ENCODE peak calls at places on chromosome 21, in nine cellular contexts. M is fibroblast of lung, N is WTC11, E is natural killer cell, R is neural progenitor cell, H is mesothelial cell of epicardium, P is fibroblast of mammary gland, S is left ventricle myocardium inferior, F is lung. O is an unnamed sample.

GRCh38 chr21:35381743-35382310 is 332.7 kb upstream of the RUNX1 start:
- DNase-seq in M (no peak), E (no peak), H (no peak), F (no peak), S (no peak), N (no peak), R (no peak), P (no peak), O (no peak)

GRCh38 chr21:29261555-29262540 is 36.9 kb upstream of the BACH1 start:
- DNase-seq in M (no peak), N (no peak), H (no peak), P (no peak), F (no peak), E (no peak), S (no peak), R (no peak), O (no peak)

GRCh38 chr21:26732442-26733221 is 112.6 kb downstream of the ADAMTS1 start:
- DNase-seq in P (peak), H (no peak), M (peak), F (peak), N (peak), R (peak), S (no peak), E (no peak), O (no peak)

GRCh38 chr21:25360593-25360992 is 246.7 kb downstream of the MRPL39 start:
- DNase-seq in N (no peak), R (no peak), M (no peak), P (peak), F (no peak), H (no peak), E (no peak), S (no peak), O (no peak)

GRCh38 chr21:37459575-37459974 is 93.0 kb downstream of the DYRK1A start:
- DNase-seq in P (peak), M (peak), F (no peak), E (no peak), H (no peak), S (no peak), R (no peak), N (no peak), O (no peak)

GRCh38 chr21:29258626-29259335 is 39.9 kb upstream of the BACH1 start:
- DNase-seq in S (no peak), H (no peak), F (no peak), R (no peak), N (no peak), P (peak), M (peak), E (no peak), O (no peak)

GRCh38 chr21:42233067-42233981 is 14.4 kb downstream of the ABCG1 start:
- DNase-seq in S (peak), R (no peak), F (peak), N (peak), H (no peak), P (peak), E (peak), M (peak), O (no peak)

GRCh38 chr21:35303085-35303484 is 254.0 kb upstream of the RUNX1 start:
- DNase-seq in N (no peak), S (no peak), R (no peak), P (peak), F (no peak), E (no peak), H (no peak), M (peak), O (no peak)

GRCh38 chr21:43352568-43353281 is 74.2 kb downstream of the SIK1 start:
- DNase-seq in H (no peak), N (no peak), S (no peak), F (no peak), M (no peak), E (no peak), P (peak), R (no peak), O (no peak)

GRCh38 chr21:19244502-19245187 is 841.1 kb upstream of the TMPRSS15 start:
- DNase-seq in H (no peak), E (no peak), P (no peak), M (no peak), S (no peak), R (no peak), F (no peak), N (no peak), O (no peak)

GRCh38 chr21:42570362-42570761 is 56.7 kb downstream of the SLC37A1 start:
- DNase-seq in P (no peak), R (no peak), M (no peak), S (no peak), E (no peak), H (no peak), F (no peak), N (no peak), O (no peak)

GRCh38 chr21:33588485-33589335 is at the start of gene DONSON:
- DNase-seq in M (peak), H (peak), R (peak), S (peak), P (peak), F (peak), N (peak), E (peak), O (peak)
- TF ChIP-seq CTCF in M (no peak), H (no peak), R (peak), S (peak), P (no peak), F (no peak), N (no peak), E (peak), O (peak)

GRCh38 chr21:15352009-15352408 is 287.2 kb upstream of the NRIP1 start:
- DNase-seq in M (no peak), E (no peak), F (no peak), P (no peak), H (no peak), R (no peak), S (no peak), N (no peak), O (no peak)
- TF ChIP-seq CTCF in M (no peak), E (no peak), F (no peak), P (no peak), H (no peak), R (no peak), S (no peak), N (no peak), O (no peak)

DNA sequence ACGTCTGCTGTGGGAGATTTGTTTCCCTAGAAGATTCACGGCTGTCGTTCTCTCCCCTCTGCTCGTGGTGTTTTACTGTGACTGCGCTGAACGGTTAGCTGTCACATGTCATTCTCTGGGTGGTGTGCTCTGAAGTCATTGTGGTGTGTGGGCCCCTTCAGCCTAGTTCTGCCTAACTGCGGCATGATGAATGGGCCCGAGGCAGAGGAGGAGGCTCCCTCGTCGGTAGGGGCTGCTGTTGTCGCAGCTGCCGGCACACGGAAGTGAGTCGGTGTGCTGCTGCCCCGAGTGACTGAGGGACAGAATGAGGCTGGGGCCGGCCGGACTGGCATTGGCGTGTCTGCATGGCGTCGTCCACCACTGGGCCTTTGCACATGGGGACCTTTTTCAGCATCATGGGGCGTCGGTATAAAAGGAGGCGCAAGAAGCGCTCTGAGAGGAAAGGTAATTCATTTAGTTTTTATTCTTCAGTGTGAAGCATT is 77.9 kb downstream of the ADARB1 start:
- DNase-seq in P (no peak), E (peak), S (peak), N (peak), F (no peak), H (no peak), M (no peak), R (peak), O (no peak)
- TF ChIP-seq CTCF in P (no peak), E (peak), S (no peak), N (no peak), F (peak), H (no peak), M (no peak), R (peak), O (peak)

GRCh38 chr21:27759091-27759659 is 792.3 kb upstream of the ADAMTS5 start:
- DNase-seq in M (no peak), P (no peak), E (no peak), R (peak), H (no peak), F (peak), S (peak), N (peak), O (no peak)
- TF ChIP-seq CTCF in M (no peak), P (peak), E (no peak), R (peak), H (no peak), F (no peak), S (peak), N (no peak), O (peak)

DNA sequence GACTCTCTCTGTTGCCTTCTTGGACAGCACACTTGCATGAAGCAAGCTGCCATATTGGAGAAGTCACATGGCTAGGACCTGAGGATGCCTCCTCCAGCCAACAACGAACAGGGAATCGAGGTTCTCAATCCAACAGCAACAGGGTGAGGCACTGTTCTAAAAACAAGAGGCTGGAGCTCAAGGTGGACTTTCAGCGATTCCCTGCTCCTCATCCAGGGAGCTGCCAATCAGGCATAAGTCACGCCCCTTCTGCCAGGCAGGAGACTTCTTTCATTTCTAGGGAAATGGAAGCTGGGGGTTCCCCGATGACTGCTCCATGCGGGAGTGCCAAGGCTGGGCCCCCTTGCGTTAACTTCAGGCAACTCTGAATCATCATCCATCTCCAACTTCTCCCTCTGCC is 22.7 kb upstream of the IFNAR1 start:
- DNase-seq in F (no peak), M (no peak), E (no peak), S (no peak), N (no peak), R (no peak), P (no peak), H (no peak), O (no peak)
- TF ChIP-seq CTCF in F (no peak), M (no peak), E (no peak), S (no peak), N (no peak), R (no peak), P (no peak), H (no peak), O (no peak)

GRCh38 chr21:24011087-24011486 is 1596.2 kb downstream of the MRPL39 start:
- DNase-seq in P (no peak), H (no peak), N (no peak), S (no peak), R (no peak), E (no peak), M (no peak), F (no peak), O (no peak)

GRCh38 chr21:24014381-24014780 is 1592.9 kb downstream of the MRPL39 start:
- DNase-seq in F (no peak), H (no peak), S (no peak), N (no peak), M (no peak), E (no peak), R (no peak), P (no peak), O (no peak)
- TF ChIP-seq CTCF in F (no peak), H (peak), S (no peak), N (no peak), M (no peak), E (no peak), R (no peak), P (no peak), O (peak)